ENCODE peak calls at places on chromosomes 4 and X, in nine cellular contexts. One of them, this sample, is unnamed.

GRCh38 chr4:1241936-1242505 is 6.9 kb downstream of the CTBP1 start:
- DNase-seq in A549: no peak
- DNase-seq in foreskin fibroblast: no peak
- DNase-seq in AG04449: no peak
- DNase-seq in right lobe of liver: no peak
- DNase-seq in lower lobe of right lung: no peak
- DNase-seq in left ventricle myocardium inferior: peak; percentile 12
- DNase-seq in breast epithelium: no peak
- DNase-seq in CD8-positive, alpha-beta T cell: no peak
- DNase-seq in this sample: peak; percentile 62

GRCh38 chr4:53816561-53816960 is 225.3 kb upstream of the LNX1 start:
- DNase-seq in left ventricle myocardium inferior: no peak
- DNase-seq in AG04449: peak; percentile 46
- DNase-seq in lower lobe of right lung: no peak
- DNase-seq in breast epithelium: no peak
- DNase-seq in right lobe of liver: no peak
- DNase-seq in CD8-positive, alpha-beta T cell: no peak
- DNase-seq in A549: no peak
- DNase-seq in foreskin fibroblast: peak; percentile 52
- DNase-seq in this sample: no peak

GRCh38 chr4:85968945-85969830 is 390.7 kb downstream of the MAPK10 start:
- DNase-seq in AG04449: no peak
- DNase-seq in left ventricle myocardium inferior: no peak
- DNase-seq in right lobe of liver: no peak
- DNase-seq in CD8-positive, alpha-beta T cell: no peak
- DNase-seq in A549: peak; percentile 35
- DNase-seq in breast epithelium: no peak
- DNase-seq in foreskin fibroblast: peak; percentile 73
- DNase-seq in lower lobe of right lung: no peak
- DNase-seq in this sample: no peak

GRCh38 chr4:16693040-16693506 is 205.4 kb downstream of the LDB2 start:
- DNase-seq in right lobe of liver: no peak
- DNase-seq in foreskin fibroblast: no peak
- DNase-seq in CD8-positive, alpha-beta T cell: no peak
- DNase-seq in left ventricle myocardium inferior: no peak
- DNase-seq in AG04449: no peak
- DNase-seq in breast epithelium: peak; percentile 43
- DNase-seq in A549: no peak
- DNase-seq in lower lobe of right lung: no peak
- DNase-seq in this sample: peak; percentile 83

GRCh38 chr4:156894234-156894633 is 77.4 kb downstream of the PDGFC start:
- DNase-seq in A549: no peak
- DNase-seq in right lobe of liver: no peak
- DNase-seq in AG04449: no peak
- DNase-seq in CD8-positive, alpha-beta T cell: no peak
- DNase-seq in lower lobe of right lung: no peak
- DNase-seq in foreskin fibroblast: no peak
- DNase-seq in breast epithelium: no peak
- DNase-seq in left ventricle myocardium inferior: no peak
- DNase-seq in this sample: no peak

GRCh38 chrX:71454222-71454621 is 78.7 kb upstream of the OGT start:
- DNase-seq in breast epithelium: no peak
- DNase-seq in CD8-positive, alpha-beta T cell: no peak
- DNase-seq in left ventricle myocardium inferior: no peak
- DNase-seq in AG04449: no peak
- DNase-seq in A549: no peak
- DNase-seq in lower lobe of right lung: no peak
- DNase-seq in foreskin fibroblast: peak; percentile 10
- DNase-seq in right lobe of liver: no peak
- DNase-seq in this sample: no peak

GRCh38 chr4:6258741-6259140 is 10.9 kb upstream of the WFS1 start:
- DNase-seq in A549: no peak
- DNase-seq in AG04449: no peak
- DNase-seq in CD8-positive, alpha-beta T cell: no peak
- DNase-seq in right lobe of liver: peak; percentile 15
- DNase-seq in left ventricle myocardium inferior: no peak
- DNase-seq in foreskin fibroblast: no peak
- DNase-seq in breast epithelium: no peak
- DNase-seq in lower lobe of right lung: no peak
- DNase-seq in this sample: no peak

GRCh38 chrX:143058096-143058495 is 32.4 kb downstream of the SPANXN4 start:
- DNase-seq in breast epithelium: no peak
- DNase-seq in foreskin fibroblast: no peak
- DNase-seq in CD8-positive, alpha-beta T cell: no peak
- DNase-seq in AG04449: no peak
- DNase-seq in lower lobe of right lung: no peak
- DNase-seq in A549: no peak
- DNase-seq in left ventricle myocardium inferior: no peak
- DNase-seq in right lobe of liver: no peak
- DNase-seq in this sample: no peak

GRCh38 chr4:70397580-70397979 is at the start of gene OPRPN:
- DNase-seq in lower lobe of right lung: no peak
- DNase-seq in left ventricle myocardium inferior: no peak
- DNase-seq in right lobe of liver: no peak
- DNase-seq in foreskin fibroblast: no peak
- DNase-seq in CD8-positive, alpha-beta T cell: no peak
- DNase-seq in AG04449: no peak
- DNase-seq in breast epithelium: no peak
- DNase-seq in A549: no peak
- DNase-seq in this sample: no peak

GRCh38 chrX:34332336-34332735 is 200.2 kb upstream of the FAM47A start:
- DNase-seq in foreskin fibroblast: no peak
- DNase-seq in A549: peak; percentile 3
- DNase-seq in lower lobe of right lung: no peak
- DNase-seq in right lobe of liver: no peak
- DNase-seq in CD8-positive, alpha-beta T cell: no peak
- DNase-seq in AG04449: no peak
- DNase-seq in breast epithelium: no peak
- DNase-seq in left ventricle myocardium inferior: no peak
- DNase-seq in this sample: no peak

GRCh38 chr4:88803600-88804096 is 106.0 kb upstream of the NAP1L5 start:
- DNase-seq in right lobe of liver: no peak
- DNase-seq in AG04449: peak; percentile 86
- DNase-seq in foreskin fibroblast: peak; percentile 96
- DNase-seq in breast epithelium: peak; percentile 47
- DNase-seq in left ventricle myocardium inferior: no peak
- DNase-seq in A549: peak; percentile 28
- DNase-seq in CD8-positive, alpha-beta T cell: no peak
- DNase-seq in lower lobe of right lung: no peak
- DNase-seq in this sample: peak; percentile 72

GRCh38 chrX:47223476-47224250 is 5.2 kb downstream of the CDK16 start:
- DNase-seq in breast epithelium: no peak
- DNase-seq in AG04449: no peak
- DNase-seq in A549: no peak
- DNase-seq in right lobe of liver: peak; percentile 35
- DNase-seq in CD8-positive, alpha-beta T cell: no peak
- DNase-seq in left ventricle myocardium inferior: no peak
- DNase-seq in lower lobe of right lung: no peak
- DNase-seq in foreskin fibroblast: no peak
- DNase-seq in this sample: no peak

GRCh38 chr4:123876640-123877039 is 480.0 kb downstream of the SPRY1 start:
- DNase-seq in AG04449: no peak
- DNase-seq in left ventricle myocardium inferior: no peak
- DNase-seq in foreskin fibroblast: no peak
- DNase-seq in breast epithelium: no peak
- DNase-seq in A549: no peak
- DNase-seq in lower lobe of right lung: no peak
- DNase-seq in right lobe of liver: no peak
- DNase-seq in CD8-positive, alpha-beta T cell: no peak
- DNase-seq in this sample: no peak

DNA sequence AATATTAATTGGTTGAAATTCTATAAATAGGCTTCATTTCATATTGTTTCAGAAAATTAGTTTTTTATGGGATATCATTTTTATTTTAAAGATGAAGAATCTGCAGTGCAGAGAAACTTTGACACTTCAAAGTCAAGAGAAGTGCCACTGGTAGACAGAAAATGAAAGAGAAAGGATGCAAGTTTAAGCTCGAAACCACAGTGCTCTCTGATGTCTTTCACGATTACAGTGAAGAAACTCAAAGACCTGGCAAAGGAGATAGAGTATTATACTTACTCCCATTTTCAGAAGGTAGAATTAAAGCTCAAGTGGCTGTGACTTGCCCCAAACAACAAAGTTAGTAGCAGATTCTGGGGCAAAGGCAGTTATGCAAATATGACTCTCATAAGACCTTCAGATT is 745.4 kb downstream of the TECRL start:
- DNase-seq in foreskin fibroblast: no peak
- DNase-seq in left ventricle myocardium inferior: no peak
- DNase-seq in breast epithelium: no peak
- DNase-seq in right lobe of liver: no peak
- DNase-seq in lower lobe of right lung: no peak
- DNase-seq in CD8-positive, alpha-beta T cell: no peak
- DNase-seq in A549: no peak
- DNase-seq in AG04449: no peak
- DNase-seq in this sample: no peak
- TF ChIP-seq CTCF in foreskin fibroblast: no peak
- TF ChIP-seq CTCF in left ventricle myocardium inferior: no peak
- TF ChIP-seq CTCF in breast epithelium: no peak
- TF ChIP-seq CTCF in right lobe of liver: no peak
- TF ChIP-seq CTCF in lower lobe of right lung: no peak
- TF ChIP-seq CTCF in CD8-positive, alpha-beta T cell: no peak
- TF ChIP-seq CTCF in A549: no peak
- TF ChIP-seq CTCF in AG04449: no peak
- TF ChIP-seq CTCF in this sample: no peak

DNA sequence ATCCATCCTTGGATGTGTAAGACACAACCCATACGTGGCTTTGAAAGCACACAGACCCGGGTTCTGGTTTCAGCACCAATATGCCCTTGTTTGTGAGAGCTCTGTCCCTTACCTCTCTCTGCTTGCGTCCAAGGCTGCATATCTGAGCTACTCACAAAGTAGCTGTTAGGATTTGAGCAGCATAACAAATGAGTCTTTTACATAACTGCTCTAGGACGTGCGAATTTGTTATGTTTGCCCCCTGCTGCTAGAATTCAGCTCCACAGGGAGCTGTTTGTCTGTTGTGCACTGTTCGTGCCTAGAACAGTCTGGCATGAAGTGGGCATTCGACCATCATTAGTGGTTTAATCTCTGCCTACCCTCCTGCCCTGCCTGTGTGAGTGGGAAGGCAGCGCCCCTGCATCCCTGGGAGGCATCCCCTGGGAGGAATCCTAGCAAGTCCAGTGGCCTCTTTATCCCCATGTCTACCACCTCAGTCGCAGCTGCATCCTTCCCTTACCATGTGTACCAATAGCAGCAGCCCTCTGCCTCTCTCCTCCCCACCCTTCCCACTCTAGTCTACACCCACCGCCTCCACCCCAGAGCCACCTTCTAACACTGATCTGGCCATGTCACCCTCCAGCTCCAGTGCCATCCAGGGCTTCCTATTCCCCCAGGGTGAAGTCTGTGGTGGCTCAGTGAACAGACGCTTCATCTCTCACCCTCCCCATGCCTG is 42.0 kb downstream of the SLC2A9 start:
- DNase-seq in A549: no peak
- DNase-seq in foreskin fibroblast: no peak
- DNase-seq in AG04449: no peak
- DNase-seq in lower lobe of right lung: no peak
- DNase-seq in CD8-positive, alpha-beta T cell: no peak
- DNase-seq in right lobe of liver: no peak
- DNase-seq in breast epithelium: no peak
- DNase-seq in left ventricle myocardium inferior: no peak
- DNase-seq in this sample: no peak
- TF ChIP-seq CTCF in A549: no peak
- TF ChIP-seq CTCF in foreskin fibroblast: no peak
- TF ChIP-seq CTCF in AG04449: no peak
- TF ChIP-seq CTCF in lower lobe of right lung: no peak
- TF ChIP-seq CTCF in CD8-positive, alpha-beta T cell: no peak
- TF ChIP-seq CTCF in right lobe of liver: no peak
- TF ChIP-seq CTCF in breast epithelium: no peak
- TF ChIP-seq CTCF in left ventricle myocardium inferior: no peak
- TF ChIP-seq CTCF in this sample: no peak

DNA sequence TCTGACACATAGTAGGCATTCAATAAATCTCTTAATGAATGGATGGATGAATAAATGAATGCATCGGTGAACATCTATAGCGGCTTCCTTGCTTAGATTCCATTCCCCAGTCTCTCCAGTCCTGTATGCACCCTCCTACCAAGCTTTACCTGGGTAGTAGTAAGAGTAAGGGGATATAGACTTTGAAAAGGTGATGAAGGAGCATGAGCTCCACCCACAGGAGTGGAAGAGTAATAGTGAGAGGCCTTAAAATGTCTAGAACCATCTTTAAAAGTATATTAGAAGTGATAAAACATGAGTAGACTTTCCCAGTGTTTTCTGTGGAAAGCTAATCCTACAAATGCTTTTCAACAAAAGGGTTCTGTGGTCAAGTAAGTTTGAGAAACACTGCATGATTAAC is 35.5 kb upstream of the GPC3 start:
- DNase-seq in foreskin fibroblast: no peak
- DNase-seq in A549: no peak
- DNase-seq in lower lobe of right lung: no peak
- DNase-seq in CD8-positive, alpha-beta T cell: no peak
- DNase-seq in breast epithelium: no peak
- DNase-seq in right lobe of liver: no peak
- DNase-seq in AG04449: no peak
- DNase-seq in left ventricle myocardium inferior: no peak
- DNase-seq in this sample: no peak
- TF ChIP-seq CTCF in foreskin fibroblast: no peak
- TF ChIP-seq CTCF in A549: no peak
- TF ChIP-seq CTCF in lower lobe of right lung: no peak
- TF ChIP-seq CTCF in CD8-positive, alpha-beta T cell: no peak
- TF ChIP-seq CTCF in breast epithelium: no peak
- TF ChIP-seq CTCF in right lobe of liver: no peak
- TF ChIP-seq CTCF in AG04449: no peak
- TF ChIP-seq CTCF in left ventricle myocardium inferior: no peak
- TF ChIP-seq CTCF in this sample: no peak

GRCh38 chr4:68175562-68176155 is 46.0 kb upstream of the TMPRSS11F start:
- DNase-seq in foreskin fibroblast: peak; percentile 74
- DNase-seq in breast epithelium: no peak
- DNase-seq in A549: peak; percentile 42
- DNase-seq in AG04449: peak; percentile 3
- DNase-seq in right lobe of liver: no peak
- DNase-seq in CD8-positive, alpha-beta T cell: no peak
- DNase-seq in left ventricle myocardium inferior: no peak
- DNase-seq in lower lobe of right lung: no peak
- DNase-seq in this sample: no peak
- TF ChIP-seq CTCF in foreskin fibroblast: peak; percentile 72
- TF ChIP-seq CTCF in breast epithelium: peak; percentile 36
- TF ChIP-seq CTCF in A549: peak; percentile 55
- TF ChIP-seq CTCF in AG04449: peak; percentile 46
- TF ChIP-seq CTCF in right lobe of liver: peak; percentile 58
- TF ChIP-seq CTCF in CD8-positive, alpha-beta T cell: peak; percentile 54
- TF ChIP-seq CTCF in left ventricle myocardium inferior: peak; percentile 54
- TF ChIP-seq CTCF in lower lobe of right lung: peak; percentile 48
- TF ChIP-seq CTCF in this sample: peak; percentile 29

This sample was measured in sigmoid colon.